ENCODE peak calls at places on chromosome 12, in eight cellular contexts. H is GM12878, C is HCT116, L is upper lobe of left lung, F is Panc1, O is HepG2, J is GM23338, W is K562. U is an unnamed sample.

GRCh38 chr12:121921106-121921505 is 2.7 kb downstream of the CFAP251 start:
- ATAC-seq in W (no peak), F (no peak), C (no peak), H (no peak), O (no peak), L (no peak), J (no peak), U (no peak)

GRCh38 chr12:124517260-124518050 is 50.0 kb downstream of the NCOR2 start:
- ATAC-seq in W (no peak), O (peak; percentile 70), H (no peak), C (no peak), J (no peak), L (no peak), F (peak; percentile 39), U (peak; percentile 2)

GRCh38 chr12:58588771-58589170 is 331.5 kb downstream of the LRIG3 start:
- ATAC-seq in F (no peak), L (no peak), J (no peak), W (no peak), O (no peak), C (no peak), H (no peak), U (no peak)

GRCh38 chr12:93938317-93938716 is 210.1 kb upstream of the PLXNC1 start:
- ATAC-seq in O (no peak), L (no peak), F (no peak), W (peak; percentile 79), C (no peak), H (no peak), J (no peak), U (no peak)

GRCh38 chr12:22310712-22311111 is 23.8 kb downstream of the ST8SIA1 start:
- ATAC-seq in L (no peak), F (no peak), J (no peak), W (no peak), H (no peak), O (no peak), C (no peak), U (no peak)

GRCh38 chr12:48968004-48968403 is 3.5 kb downstream of the WNT10B start:
- ATAC-seq in W (no peak), L (no peak), O (peak; percentile 14), C (no peak), F (no peak), H (no peak), J (no peak), U (no peak)

GRCh38 chr12:18439541-18439940 is 178.2 kb downstream of the PIK3C2G start:
- ATAC-seq in H (no peak), W (no peak), J (no peak), O (no peak), C (no peak), L (no peak), F (no peak), U (no peak)

GRCh38 chr12:18165889-18166288 is 75.9 kb upstream of the RERGL start:
- ATAC-seq in F (no peak), L (no peak), C (no peak), J (no peak), W (no peak), H (peak; percentile 69), O (no peak), U (no peak)

GRCh38 chr12:101671157-101671791 is 26.2 kb upstream of the CHPT1 start:
- ATAC-seq in L (peak; percentile 77), F (no peak), W (peak; percentile 19), O (no peak), J (no peak), H (peak; percentile 94), C (no peak), U (peak; percentile 42)

GRCh38 chr12:130013771-130014484 is 110.1 kb upstream of the TMEM132D start:
- ATAC-seq in W (peak; percentile 98), O (peak; percentile 96), H (peak; percentile 94), F (peak; percentile 91), C (peak; percentile 59), J (no peak), L (no peak), U (no peak)

GRCh38 chr12:92424338-92424737 is 278.5 kb upstream of the PLEKHG7 start:
- ATAC-seq in J (peak; percentile 99), C (no peak), L (no peak), F (no peak), O (no peak), H (no peak), W (no peak), U (no peak)

GRCh38 chr12:106693421-106693820 is 81.1 kb upstream of the RIC8B start:
- ATAC-seq in H (no peak), F (no peak), O (no peak), L (no peak), W (no peak), C (no peak), J (no peak), U (no peak)

DNA sequence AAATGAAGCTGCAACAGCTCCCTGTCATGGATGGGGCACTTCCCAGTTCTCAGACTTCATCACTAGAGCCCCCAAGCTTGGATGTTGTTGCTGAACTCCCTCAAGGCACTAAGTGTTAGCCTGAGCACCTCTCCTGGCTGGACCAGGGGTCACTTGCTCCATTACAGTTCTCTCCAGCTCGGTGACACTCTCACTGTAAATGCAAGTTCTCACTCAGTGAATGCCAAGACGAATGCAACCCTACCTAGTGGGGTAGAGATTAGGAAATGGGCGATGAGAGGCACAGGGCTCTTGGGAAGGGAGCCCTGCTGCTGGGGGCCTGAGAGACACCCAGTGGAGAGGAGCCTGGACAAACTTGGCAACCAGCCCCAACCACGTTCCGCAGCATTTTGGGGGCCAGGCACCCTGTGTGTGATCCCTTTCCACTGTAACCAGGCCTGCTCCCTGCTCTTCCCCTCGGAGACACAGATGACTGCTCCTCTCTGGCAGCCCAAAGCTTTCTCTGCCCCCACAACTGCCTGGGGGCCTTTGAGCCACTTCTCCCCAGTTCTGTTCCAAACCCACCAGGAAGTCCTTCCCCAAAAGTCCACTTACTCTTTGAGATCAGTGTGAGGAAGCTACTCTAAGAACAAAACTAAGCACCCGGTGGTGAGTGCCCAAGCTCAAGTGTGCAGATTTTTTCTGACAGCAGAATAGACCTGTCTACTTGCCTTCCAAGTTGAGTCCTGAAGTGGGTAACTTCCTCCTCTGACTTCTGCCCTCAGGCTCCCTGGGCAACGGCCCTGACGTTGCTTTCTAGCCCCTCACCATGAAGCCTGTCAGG is 8.0 kb upstream of the SELPLG start:
- ATAC-seq in C (no peak), W (peak; percentile 56), H (peak; percentile 17), L (no peak), O (peak; percentile 8), F (peak; percentile 6), J (no peak), U (no peak)
- TF ChIP-seq POLR2AphosphoS5 in C (peak; percentile 10), W (no peak), H (peak; percentile 29), L (no peak), O (no peak), F (peak; percentile 0), J (no peak), U (no peak)

DNA sequence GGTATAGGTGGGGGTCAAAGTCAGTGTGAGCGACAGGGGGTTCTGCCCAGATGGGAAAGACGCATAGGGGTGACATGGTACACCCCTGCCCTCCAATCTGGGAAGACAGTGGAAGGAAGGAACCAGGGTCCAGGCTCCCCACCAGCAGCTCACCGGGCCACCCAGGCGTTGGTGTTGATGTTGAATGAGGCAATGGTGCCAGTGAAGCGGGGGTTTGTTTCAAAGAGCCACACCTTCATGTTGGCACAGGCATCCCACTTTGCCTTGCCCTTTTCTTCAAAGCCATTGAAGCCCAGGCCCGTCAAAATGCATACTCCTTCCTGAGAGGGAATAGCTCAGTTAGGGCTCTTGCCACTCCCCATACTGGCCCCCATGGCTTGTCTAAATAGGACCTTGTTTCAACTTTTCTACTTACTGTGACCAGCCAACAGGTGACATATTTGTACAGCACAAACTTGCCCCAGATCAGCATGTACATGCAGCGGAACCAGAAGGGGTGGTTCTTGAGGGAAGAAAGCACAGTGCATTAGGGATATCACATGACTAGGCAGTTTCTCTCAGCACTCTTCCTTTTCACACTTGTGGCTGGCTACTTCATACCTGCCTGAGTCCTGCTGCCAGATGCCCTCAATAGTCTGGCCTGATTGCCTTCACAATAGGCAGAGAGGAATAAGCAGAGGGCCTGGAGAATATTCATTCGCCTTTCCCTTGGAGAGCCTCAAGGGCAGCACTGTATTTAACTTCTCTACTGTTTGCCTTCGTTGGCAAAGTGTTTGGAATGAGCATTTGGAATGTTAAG is 7.7 kb downstream of the EMG1 start:
- ATAC-seq in C (peak; percentile 28), F (no peak), H (no peak), O (no peak), L (peak; percentile 87), J (no peak), W (peak; percentile 64), U (no peak)
- H3K27ac ChIP-seq in C (peak overlapping the region; percentile 27), F (no peak overlapping the region), H (no peak overlapping the region), O (peak overlapping the region; percentile 98), L (peak overlapping the region; percentile 58), J (peak overlapping the region; percentile 80), W (peak overlapping the region; percentile 57), U (no peak overlapping the region)

GRCh38 chr12:11814362-11814761 is 164.9 kb downstream of the ETV6 start:
- ATAC-seq in L (no peak), W (no peak), H (no peak), F (no peak), J (no peak), C (no peak), O (peak; percentile 15), U (no peak)

GRCh38 chr12:11810962-11811361 is 161.5 kb downstream of the ETV6 start:
- ATAC-seq in J (no peak), L (no peak), O (no peak), H (peak; percentile 5), C (no peak), F (no peak), W (no peak), U (no peak)

GRCh38 chr12:11812558-11813421 is 163.3 kb downstream of the ETV6 start:
- ATAC-seq in L (peak; percentile 31), F (peak; percentile 88), J (peak; percentile 83), H (peak; percentile 89), W (peak; percentile 55), O (peak; percentile 91), C (no peak), U (peak; percentile 62)

GRCh38 chr12:11815397-11815796 is 165.9 kb downstream of the ETV6 start:
- ATAC-seq in C (no peak), F (no peak), W (no peak), H (no peak), L (no peak), J (no peak), O (no peak), U (no peak)

DNA sequence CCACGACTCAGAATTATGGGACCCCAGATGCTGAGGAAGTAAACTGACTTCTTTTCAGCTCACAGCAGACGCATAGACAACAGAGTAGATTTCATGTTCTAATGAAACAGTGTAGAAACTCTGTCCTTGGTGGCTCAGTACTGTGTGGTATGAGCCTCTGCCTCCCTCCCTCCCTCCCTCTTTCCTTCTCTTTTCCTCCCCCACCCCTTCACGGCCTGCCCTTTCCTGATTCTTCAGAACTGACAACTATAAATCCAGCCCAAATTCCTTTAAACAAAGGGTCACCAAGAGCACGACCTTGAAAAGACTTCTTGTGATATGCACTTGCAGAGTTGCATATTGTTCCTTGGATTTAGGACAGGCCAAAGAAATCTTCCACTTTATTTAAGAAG is 163.9 kb downstream of the ETV6 start:
- ATAC-seq in W (no peak), H (no peak), C (no peak), L (no peak), O (peak; percentile 35), J (peak; percentile 50), F (peak; percentile 24), U (peak; percentile 32)
- H3K4me1 ChIP-seq in W (no peaks in the 10 kb centered on the region), H (peaks cover 41% of the 10 kb centered on the region), C (no peaks in the 10 kb centered on the region), L (peaks cover 44% of the 10 kb centered on the region), O (peaks cover 33% of the 10 kb centered on the region), J (peaks cover 40% of the 10 kb centered on the region), F (peaks cover 10% of the 10 kb centered on the region), U (peaks cover 38% of the 10 kb centered on the region)

DNA sequence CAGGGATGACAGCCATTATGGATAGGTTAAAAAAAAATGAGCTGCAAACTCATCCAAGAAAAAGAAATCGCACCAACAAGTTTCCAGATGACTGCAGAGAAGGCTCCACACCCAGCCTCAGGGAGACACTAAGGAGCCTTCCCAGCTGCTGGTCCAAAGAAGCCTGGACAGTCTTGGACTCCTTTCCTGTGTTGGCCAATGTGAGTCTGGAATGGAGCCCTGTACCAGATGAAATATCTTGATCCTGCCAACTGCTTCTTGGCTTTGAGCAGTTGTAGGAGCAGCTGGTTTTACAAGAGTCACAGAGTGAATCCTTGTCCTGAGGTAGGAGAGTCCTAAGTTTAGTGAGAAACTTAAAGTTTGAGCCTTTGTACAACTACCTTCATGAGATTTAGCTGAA is 44.4 kb downstream of the SLC38A1 start:
- ATAC-seq in J (no peak), C (no peak), L (peak; percentile 68), H (no peak), F (no peak), O (no peak), W (no peak), U (peak; percentile 97)
- TF ChIP-seq POLR2AphosphoS5 in J (no peak), C (no peak), L (no peak), H (no peak), F (no peak), O (no peak), W (no peak), U (peak; percentile 90)

U was measured in gastroesophageal sphincter.